ENCODE peak calls at places on chromosomes 12 and 14, in seven cellular contexts. Q is GM23338, Z is neural progenitor cell, X is epithelial cell of esophagus, G is body of pancreas, M is fibroblast of lung, L is BJ. K is an unnamed sample.

GRCh38 chr12:44972746-44973421 is 78.0 kb downstream of the DBX2 start:
- DNase-seq in Q (peak), Z (peak), X (peak), G (no peak), M (peak), L (no peak), K (no peak)

GRCh38 chr14:94000986-94001385 is 3.9 kb downstream of the CCDC197 start:
- DNase-seq in Q (no peak), Z (no peak), X (peak), G (no peak), M (no peak), L (no peak), K (no peak)

GRCh38 chr12:97912943-97913342 is 450.3 kb downstream of the RMST start:
- DNase-seq in Q (no peak), Z (no peak), X (peak), G (no peak), M (no peak), L (no peak), K (no peak)

GRCh38 chr12:53696285-53696654 is 20.4 kb upstream of the ATP5MC2 start:
- DNase-seq in Q (peak), Z (peak), X (peak), G (peak), M (peak), L (no peak), K (no peak)

GRCh38 chr14:52848626-52849025 is 57.2 kb upstream of the GNPNAT1 start:
- DNase-seq in Q (no peak), Z (no peak), X (no peak), G (no peak), M (no peak), L (no peak), K (no peak)

GRCh38 chr14:99266181-99267178 is 5.5 kb downstream of the BCL11B start:
- DNase-seq in Q (peak), Z (peak), X (peak), G (peak), M (peak), L (no peak), K (peak)

GRCh38 chr14:21191261-21191808 is 35.5 kb upstream of the OR5AU1 start:
- DNase-seq in Q (no peak), Z (no peak), X (no peak), G (no peak), M (no peak), L (no peak), K (no peak)

GRCh38 chr12:113190761-113191160 is 5.2 kb downstream of the RITA1 start:
- DNase-seq in Q (peak), Z (peak), X (peak), G (no peak), M (peak), L (no peak), K (no peak)

DNA sequence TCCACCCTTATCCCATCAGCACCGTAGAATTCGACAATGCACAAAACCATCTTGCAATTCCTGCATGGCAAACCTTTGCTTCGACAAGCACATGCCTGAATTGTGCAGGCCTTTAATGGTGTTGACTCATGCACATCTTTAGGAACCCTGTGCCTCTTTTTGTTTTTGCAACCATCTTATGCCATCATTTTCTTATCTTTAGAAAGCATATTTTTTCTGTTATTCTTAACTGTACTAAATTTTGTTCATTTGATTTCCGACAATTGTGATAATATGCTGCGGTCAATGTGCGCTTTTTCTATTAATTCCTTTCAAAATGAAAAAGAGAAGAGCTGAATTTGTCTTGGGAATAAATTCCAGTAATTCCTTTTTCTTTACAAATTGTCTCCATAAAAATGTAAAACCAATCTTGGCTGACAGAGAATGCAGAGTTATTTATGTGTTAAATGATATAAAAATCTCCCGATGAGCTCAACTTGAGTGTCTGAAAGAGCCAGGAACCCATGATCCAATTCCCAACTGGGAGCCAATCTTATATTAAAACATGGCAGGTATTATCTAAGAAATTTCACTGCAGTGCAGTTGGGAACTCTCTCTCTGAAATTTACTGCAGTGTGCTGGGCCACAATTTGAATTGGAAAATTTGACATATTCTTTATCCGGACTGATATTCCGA is 20.2 kb upstream of the CDK17 start:
- DNase-seq in Q (no peak), Z (no peak), X (no peak), G (no peak), M (no peak), L (no peak), K (no peak)
- H3K4me3 ChIP-seq in Q (no peak), Z (no peak), X (no peak), G (no peak), M (no peak), L (no peak), K (no peak)

DNA sequence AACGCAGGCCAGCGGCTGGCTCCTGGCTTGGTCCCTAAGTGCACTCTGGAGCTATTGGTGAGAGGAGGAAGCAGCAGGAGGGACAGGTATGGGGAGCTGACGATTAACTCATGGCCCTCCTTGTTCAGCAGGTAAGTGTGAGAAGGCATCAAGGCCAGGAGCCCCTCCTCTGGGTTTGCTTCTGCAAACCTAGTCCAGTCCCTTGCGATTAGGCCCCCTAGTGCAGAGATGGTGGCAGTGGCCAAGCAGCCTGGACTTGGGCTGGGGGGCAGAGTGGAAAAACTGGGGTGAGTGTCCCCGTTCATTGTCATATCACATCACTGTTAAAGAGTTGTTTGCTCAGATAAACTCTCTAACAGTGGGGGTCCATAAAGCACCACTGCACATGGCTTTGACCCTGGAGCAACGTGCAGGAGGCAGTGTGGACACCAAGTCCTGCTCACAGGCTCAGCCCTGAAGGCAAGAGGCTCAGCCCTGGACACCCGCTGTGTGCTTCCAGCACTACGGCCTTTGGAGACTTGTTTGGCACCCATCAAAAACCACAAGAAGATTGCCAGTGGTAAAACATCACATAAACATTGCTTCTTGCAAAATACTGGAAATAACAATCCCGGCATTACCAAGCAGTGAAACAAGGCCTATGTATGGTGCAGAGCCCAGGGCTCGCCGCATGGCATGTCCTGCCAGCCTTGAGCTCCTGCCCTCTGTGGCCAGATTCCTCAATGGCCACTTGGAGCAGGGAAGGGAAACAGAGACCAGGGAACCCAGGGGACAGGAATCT is 184.3 kb upstream of the RTL1 start:
- DNase-seq in Q (no peak), Z (no peak), X (no peak), G (no peak), M (peak), L (no peak), K (no peak)
- TF ChIP-seq CTCF in Q (peak), Z (no peak), X (no peak), G (no peak), M (no peak), L (no peak), K (no peak)

GRCh38 chr12:64178122-64178521 is 44.0 kb downstream of the KICS2 start:
- DNase-seq in Q (no peak), Z (no peak), X (peak), G (no peak), M (peak), L (peak), K (no peak)

GRCh38 chr12:64177001-64177400 is 45.1 kb downstream of the KICS2 start:
- DNase-seq in Q (no peak), Z (no peak), X (no peak), G (no peak), M (no peak), L (no peak), K (no peak)

GRCh38 chr12:64184216-64184615 is 37.9 kb downstream of the KICS2 start:
- DNase-seq in Q (no peak), Z (no peak), X (no peak), G (no peak), M (no peak), L (no peak), K (no peak)

GRCh38 chr12:64180951-64181350 is 41.1 kb downstream of the KICS2 start:
- DNase-seq in Q (no peak), Z (no peak), X (peak), G (peak), M (peak), L (no peak), K (no peak)

DNA sequence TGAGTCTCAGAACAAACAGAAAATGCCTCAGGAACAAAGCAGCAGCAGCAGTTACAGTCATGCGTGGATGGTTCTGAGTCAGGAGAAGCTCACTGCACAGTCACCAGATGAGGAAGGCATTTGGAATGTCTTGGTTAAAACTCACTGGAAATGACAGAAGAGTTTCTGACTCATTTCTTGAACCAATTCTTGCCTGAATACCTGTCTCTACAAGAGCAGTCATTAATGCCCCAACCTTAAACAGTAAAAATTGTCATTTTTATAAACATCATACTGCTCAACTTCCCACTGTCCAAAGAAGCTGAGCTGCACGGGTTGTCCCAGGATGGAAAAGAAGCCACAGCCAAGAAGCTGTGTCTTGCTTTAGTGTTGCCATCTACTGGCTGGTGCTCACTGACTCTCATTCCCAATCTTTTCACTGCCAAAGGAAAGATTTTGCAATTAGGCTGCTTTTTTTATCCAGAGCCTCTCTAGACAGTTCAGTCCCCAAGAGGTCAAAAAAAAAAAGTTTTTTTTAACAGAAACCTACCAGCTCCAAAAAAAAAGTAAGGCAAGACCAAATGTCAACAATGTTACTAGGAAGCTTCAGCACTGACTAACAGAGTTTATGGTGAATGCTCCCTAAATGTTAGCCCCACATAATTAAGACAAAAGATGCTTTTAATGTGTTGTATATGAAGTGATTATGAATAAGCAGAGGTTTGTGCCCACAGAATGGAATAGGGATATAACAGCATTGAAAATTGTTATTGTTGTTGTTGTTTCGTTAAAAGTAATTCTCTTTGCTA is 40.4 kb downstream of the KICS2 start:
- DNase-seq in Q (peak), Z (peak), X (peak), G (peak), M (peak), L (peak), K (peak)
- H3K4me3 ChIP-seq in Q (no peak), Z (no peak), X (no peak), G (no peak), M (no peak), L (no peak), K (peak)

DNA sequence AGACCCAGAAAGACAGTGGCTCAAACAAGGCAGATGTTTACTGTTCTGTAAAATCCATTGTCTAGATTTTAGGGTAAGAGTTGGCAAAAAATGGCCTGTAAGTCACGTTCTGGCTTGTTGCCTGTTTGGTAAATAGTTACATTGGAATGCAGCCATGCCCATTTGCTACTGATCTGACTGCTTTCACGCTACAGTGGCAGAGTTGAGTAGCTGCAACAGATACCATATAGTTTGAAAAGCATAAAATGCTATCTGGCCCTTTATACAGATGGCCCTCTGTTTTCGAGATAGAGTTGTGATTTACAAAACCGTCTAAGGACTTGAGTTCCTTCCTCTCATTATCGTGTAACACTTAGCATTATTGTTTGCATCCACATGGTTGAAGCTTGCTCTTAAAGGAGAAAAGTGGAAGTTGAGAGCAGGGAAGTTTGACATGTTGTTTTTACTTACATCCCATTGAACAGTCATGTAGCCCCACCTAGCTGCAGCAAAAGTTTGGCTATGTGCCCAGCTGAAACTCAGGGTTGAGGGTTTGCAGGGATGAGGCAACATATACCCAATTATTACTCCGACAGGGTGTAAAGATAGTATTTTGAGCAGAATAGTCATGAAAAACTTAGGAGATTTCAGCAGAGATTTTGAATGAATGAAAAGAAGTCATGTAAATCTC is 11.3 kb upstream of the SCFD1 start:
- DNase-seq in Q (peak), Z (no peak), X (peak), G (peak), M (peak), L (no peak), K (no peak)
- TF ChIP-seq CTCF in Q (peak), Z (peak), X (peak), G (no peak), M (peak), L (peak), K (no peak)

GRCh38 chr12:47819544-47819901 is 180 bp downstream of the HDAC7 start:
- DNase-seq in Q (no peak), Z (no peak), X (no peak), G (no peak), M (no peak), L (no peak), K (no peak)
- H3K4me3 ChIP-seq in Q (peak), Z (peak), X (peak), G (peak), M (peak), L (peak), K (peak)

DNA sequence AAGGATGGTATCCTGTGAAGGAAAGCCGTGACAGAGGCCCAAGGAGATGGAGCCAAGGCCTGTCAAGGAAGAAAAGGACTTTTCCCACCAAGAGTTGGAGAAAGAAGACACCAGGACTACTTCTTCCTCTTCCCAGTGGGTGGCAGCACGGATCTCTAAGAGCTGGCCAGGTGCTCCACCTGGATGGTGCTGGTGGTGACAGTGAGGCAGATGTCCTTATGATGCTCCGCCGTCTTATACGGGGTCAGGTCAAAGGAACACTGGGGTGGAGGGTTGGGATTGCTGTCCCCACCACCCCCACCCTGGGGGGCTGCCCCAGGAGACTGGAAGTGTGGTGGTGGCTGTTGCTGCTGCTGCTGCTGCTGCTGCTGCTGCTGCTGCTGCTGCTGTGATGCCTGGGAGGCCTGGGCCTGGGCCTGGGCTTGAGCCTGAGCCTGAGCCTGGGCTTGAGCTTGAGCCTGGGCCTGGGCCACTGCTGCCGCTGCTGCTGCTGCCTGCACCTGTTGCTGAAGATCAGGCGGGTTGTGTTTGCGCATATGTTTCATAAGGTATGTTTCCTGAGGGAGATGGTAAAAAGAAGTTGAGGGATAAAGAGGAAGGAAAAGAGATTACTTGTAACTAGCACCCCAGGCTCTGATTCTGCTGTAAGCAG is 4.8 kb upstream of the ING4 start:
- DNase-seq in Q (peak), Z (no peak), X (peak), G (no peak), M (no peak), L (no peak), K (no peak)
- TF ChIP-seq CTCF in Q (peak), Z (peak), X (peak), G (no peak), M (no peak), L (no peak), K (peak)

DNA sequence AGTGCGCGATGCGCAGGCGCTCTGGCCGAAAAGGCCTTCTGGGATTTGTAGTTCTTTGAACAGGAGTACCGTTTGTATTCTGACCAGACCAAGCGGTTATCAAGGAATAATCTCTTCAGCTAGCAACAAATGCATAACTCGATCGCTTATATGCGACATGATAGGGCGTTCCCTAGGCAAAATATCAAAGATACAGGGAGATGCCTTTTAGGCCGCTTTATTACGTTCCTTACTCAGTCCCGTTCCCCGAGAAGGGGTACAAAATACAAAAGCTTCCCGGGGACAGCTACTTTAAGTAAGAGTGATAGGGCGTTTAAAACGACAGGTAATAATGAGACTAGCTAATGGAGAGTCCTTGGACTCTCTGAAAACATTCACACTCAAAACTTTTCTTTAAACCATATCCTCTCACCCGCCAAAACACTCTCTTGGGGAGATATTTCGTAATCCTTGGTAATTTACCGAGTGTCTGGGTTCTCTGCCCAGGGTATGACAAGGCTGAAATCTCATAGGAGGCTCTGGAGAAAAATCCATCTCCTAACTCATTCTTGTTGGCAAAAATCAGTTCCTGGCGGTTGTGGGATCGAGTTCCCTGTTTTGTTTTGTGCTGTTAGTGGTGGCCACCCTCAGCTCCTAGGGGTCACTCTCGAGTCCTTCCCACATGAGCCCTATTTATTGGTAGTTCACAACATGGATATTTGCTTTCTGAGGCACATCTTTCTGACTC is 412 bp upstream of the SNW1 start:
- DNase-seq in Q (peak), Z (peak), X (peak), G (peak), M (peak), L (peak), K (no peak)
- H3K4me3 ChIP-seq in Q (peak), Z (peak), X (peak), G (peak), M (peak), L (peak), K (peak)

GRCh38 chr14:104164512-104164911 is 26.1 kb downstream of the KIF26A start:
- DNase-seq in Q (no peak), Z (no peak), X (no peak), G (no peak), M (no peak), L (no peak), K (no peak)
- TF ChIP-seq CTCF in Q (no peak), Z (no peak), X (no peak), G (no peak), M (no peak), L (no peak), K (no peak)

GRCh38 chr12:32400114-32400672 is 835 bp downstream of the FGD4 start:
- DNase-seq in Q (peak), Z (peak), X (peak), G (no peak), M (no peak), L (no peak), K (no peak)
- H3K4me3 ChIP-seq in Q (peak), Z (peak), X (peak), G (peak), M (no peak), L (peak), K (peak)

DNA sequence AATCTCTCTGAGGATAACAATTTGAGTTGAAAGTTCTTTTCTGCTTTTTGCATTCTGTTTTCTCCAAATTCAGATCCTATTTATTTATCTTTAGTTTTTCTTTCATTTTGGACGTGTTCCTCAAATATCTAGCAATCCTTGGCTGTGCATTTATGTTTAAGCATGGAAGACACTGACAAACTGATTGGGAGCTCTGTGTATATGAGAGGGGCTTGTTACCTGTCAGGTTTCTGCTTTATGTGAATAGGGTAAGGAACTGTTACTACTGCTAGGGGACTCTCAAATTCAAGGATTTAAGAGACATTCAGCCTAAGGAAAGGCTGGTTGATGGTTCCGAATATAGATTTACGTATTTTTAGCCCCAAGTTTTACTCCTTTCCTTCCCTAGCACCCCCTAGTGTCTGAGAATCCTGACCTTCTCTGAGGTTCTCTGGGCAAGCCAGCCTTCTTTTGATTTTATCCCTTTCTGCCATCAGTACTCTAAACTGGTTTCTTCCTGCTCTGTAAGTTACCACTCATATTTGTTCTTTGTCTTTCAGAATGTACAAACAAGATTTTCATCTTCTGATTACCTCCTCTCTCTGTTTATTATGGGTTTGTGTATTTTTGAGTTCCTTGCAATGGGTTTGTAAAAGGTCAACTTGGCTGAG is 30.5 kb downstream of the YLPM1 start:
- DNase-seq in Q (peak), Z (peak), X (peak), G (no peak), M (no peak), L (no peak), K (no peak)
- TF ChIP-seq CTCF in Q (peak), Z (peak), X (peak), G (no peak), M (peak), L (peak), K (peak)

K was measured in AG04449.